ENCODE peak calls at places on chromosomes 4 and X, in four cellular contexts. J is sigmoid colon, V is heart right ventricle, O is suprapubic skin. H is an unnamed sample.

GRCh38 chrX:132618810-132619209 is 130.0 kb upstream of the MBNL3 start:
- DNase-seq in J (no peak), V (no peak), O (no peak), H (no peak)

GRCh38 chr4:183099537-183100297 is 660 bp downstream of the WWC2 start:
- DNase-seq in J (peak; percentile 74), V (peak; percentile 36), O (no peak), H (no peak)

GRCh38 chrX:67436867-67437266 is 107.0 kb upstream of the AR start:
- DNase-seq in J (no peak), V (peak; percentile 6), O (no peak), H (no peak)

GRCh38 chrX:153164733-153165132 is 14.4 kb upstream of the MAGEA1 start:
- DNase-seq in J (no peak), V (no peak), O (no peak), H (no peak)

GRCh38 chr4:182142146-182143085 is 100.8 kb upstream of the TENM3 start:
- DNase-seq in J (no peak), V (no peak), O (no peak), H (no peak)

GRCh38 chr4:168367065-168367464 is 48.5 kb upstream of the DDX60 start:
- DNase-seq in J (no peak), V (no peak), O (no peak), H (no peak)

GRCh38 chrX:136162827-136163427 is 15.6 kb downstream of the FHL1 start:
- DNase-seq in J (peak; percentile 83), V (peak; percentile 49), O (no peak), H (no peak)

GRCh38 chr4:71009796-71010588 is 16.5 kb downstream of the DCK start:
- DNase-seq in J (no peak), V (no peak), O (no peak), H (no peak)

GRCh38 chr4:156547891-156548290 is 423.7 kb downstream of the PDGFC start:
- DNase-seq in J (no peak), V (no peak), O (no peak), H (no peak)

DNA sequence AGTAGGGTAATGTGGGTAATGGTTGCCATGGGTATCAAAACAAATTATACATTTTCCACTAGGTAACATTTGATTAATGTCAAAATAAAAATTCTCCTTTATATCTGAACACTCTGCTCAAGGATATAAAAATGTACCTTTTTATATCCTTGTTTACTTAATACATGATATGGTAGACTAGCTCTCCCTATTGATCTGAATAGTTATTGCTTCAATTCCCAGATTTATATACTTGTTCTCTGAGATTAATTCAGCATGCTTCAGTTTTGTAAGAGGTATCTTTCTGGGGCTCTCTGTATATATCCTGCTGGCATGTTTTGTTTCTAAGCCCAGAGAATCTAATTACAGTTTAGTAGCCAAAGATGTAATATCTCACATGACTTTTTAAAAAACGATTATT is 169.7 kb downstream of the NPNT start:
- DNase-seq in J (no peak), V (no peak), O (no peak), H (no peak)
- TF ChIP-seq CTCF in J (no peak), V (peak; percentile 26), O (no peak), H (no peak)

GRCh38 chrX:129523076-129524055 is at the start of gene SMARCA1:
- DNase-seq in J (peak; percentile 86), V (peak; percentile 56), O (peak; percentile 66), H (no peak)

GRCh38 chrX:129520151-129520550 is 3.1 kb downstream of the SMARCA1 start:
- DNase-seq in J (no peak), V (no peak), O (no peak), H (no peak)

GRCh38 chrX:129525162-129525561 is 1.9 kb upstream of the SMARCA1 start:
- DNase-seq in J (no peak), V (no peak), O (no peak), H (no peak)

GRCh38 chrX:129524250-129524850 is 1.1 kb upstream of the SMARCA1 start:
- DNase-seq in J (no peak), V (no peak), O (no peak), H (no peak)

DNA sequence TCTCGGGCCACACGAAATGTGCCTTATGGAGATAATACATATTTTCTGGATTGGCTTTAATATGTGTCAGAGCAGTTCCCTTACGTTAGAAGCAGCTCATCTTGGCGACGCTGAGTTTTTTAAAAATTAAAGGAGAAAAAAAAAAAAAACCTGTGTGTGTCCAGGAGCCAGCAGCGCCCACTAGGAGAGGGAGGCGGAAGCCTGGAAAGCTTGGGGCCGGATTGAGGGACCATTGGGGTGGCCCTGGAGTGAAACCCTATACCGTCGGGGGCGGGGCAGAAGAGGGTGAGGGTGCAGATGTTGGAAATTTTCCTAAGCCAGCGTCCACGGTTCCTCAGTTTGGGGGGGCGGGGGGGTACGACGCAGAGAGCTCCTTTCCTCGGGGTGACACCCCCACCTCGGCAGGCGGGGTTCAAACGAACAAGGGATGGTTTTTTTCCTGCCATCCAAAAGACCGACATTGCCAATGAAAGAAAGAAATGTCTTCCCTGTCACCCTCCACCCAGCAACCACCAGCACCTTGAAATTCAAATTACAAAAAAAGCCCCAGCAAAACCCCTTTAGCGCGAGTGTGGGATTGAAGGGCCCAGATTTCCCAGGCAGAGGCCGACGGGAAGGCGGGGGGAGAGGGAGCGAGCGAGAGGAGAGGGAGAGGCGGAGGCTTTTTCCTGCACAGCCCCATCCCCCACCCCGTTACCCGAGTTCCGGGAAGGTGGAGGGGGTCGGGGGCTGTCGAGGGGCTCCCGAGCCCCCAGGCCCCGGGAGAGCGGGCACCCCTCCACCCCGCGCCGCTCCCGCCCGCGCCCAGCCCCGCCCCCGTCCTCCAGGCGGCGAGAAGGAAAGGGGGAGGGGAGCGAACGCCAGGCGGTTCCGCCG is 868 bp downstream of the SMARCA1 start:
- DNase-seq in J (peak; percentile 80), V (peak; percentile 56), O (no peak), H (no peak)
- TF ChIP-seq CTCF in J (no peak), V (no peak), O (no peak), H (no peak)

DNA sequence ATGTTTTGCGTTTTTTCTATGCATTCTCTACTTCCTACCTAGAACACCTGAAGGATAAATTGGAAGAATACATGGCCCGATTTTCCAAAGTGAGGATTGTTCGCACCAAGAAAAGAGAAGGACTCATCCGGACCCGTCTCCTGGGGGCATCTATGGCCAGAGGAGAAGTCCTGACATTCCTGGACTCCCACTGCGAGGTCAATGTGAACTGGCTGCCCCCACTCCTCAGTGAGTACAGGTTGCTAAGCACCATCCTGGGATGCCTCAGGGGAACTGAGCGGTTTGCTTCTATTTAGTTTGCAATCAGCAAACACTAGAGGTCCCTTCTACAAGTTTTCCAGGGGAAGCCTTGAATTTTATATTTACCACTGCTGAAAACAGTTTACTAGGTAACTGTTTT is 359.3 kb upstream of the GALNT7 start:
- DNase-seq in J (no peak), V (no peak), O (no peak), H (no peak)
- TF ChIP-seq CTCF in J (no peak), V (no peak), O (no peak), H (no peak)

GRCh38 chr4:69060651-69061308 is 35.5 kb upstream of the UGT2B7 start:
- DNase-seq in J (no peak), V (no peak), O (no peak), H (no peak)
- TF ChIP-seq CTCF in J (no peak), V (no peak), O (no peak), H (no peak)

GRCh38 chr4:2714918-2715317 is 41.2 kb downstream of the TNIP2 start:
- DNase-seq in J (peak; percentile 2), V (no peak), O (no peak), H (no peak)

GRCh38 chr4:2713337-2713736 is 42.8 kb downstream of the TNIP2 start:
- DNase-seq in J (no peak), V (no peak), O (no peak), H (no peak)

GRCh38 chr4:2715426-2715825 is 40.7 kb downstream of the TNIP2 start:
- DNase-seq in J (peak; percentile 28), V (no peak), O (no peak), H (no peak)

GRCh38 chr4:2714071-2714770 is 41.9 kb downstream of the TNIP2 start:
- DNase-seq in J (peak; percentile 69), V (peak; percentile 70), O (no peak), H (no peak)

DNA sequence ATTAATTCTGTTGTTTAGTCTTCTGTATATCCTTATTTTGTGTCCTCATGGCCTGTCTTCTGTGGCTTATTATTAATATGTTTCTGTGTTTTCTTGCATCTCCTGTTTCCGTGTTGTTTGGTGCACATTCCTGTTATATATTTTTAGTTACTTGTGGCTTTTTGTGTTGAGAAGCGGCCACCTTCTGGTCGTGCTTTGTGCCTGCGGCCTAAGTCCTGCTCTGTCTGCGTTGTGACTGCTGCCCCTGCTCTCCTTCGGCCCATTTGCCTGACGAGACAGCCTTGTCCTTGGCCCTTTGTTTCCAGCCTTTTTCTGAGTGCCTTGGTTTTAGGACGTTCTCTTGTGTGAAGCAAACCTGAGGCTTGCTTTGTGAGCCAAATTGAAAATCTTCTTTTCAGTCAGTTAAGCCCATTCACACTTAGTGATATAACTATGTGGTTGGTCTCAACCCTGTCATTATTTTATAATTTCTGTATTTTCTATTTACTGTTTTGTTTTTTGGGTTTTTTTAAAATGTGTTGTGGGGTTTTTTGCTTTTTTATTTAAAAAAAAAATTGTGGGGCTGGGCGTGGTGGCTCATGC is 43.8 kb downstream of the TNIP2 start:
- DNase-seq in J (peak; percentile 33), V (no peak), O (no peak), H (no peak)
- TF ChIP-seq CTCF in J (no peak), V (no peak), O (no peak), H (no peak)

DNA sequence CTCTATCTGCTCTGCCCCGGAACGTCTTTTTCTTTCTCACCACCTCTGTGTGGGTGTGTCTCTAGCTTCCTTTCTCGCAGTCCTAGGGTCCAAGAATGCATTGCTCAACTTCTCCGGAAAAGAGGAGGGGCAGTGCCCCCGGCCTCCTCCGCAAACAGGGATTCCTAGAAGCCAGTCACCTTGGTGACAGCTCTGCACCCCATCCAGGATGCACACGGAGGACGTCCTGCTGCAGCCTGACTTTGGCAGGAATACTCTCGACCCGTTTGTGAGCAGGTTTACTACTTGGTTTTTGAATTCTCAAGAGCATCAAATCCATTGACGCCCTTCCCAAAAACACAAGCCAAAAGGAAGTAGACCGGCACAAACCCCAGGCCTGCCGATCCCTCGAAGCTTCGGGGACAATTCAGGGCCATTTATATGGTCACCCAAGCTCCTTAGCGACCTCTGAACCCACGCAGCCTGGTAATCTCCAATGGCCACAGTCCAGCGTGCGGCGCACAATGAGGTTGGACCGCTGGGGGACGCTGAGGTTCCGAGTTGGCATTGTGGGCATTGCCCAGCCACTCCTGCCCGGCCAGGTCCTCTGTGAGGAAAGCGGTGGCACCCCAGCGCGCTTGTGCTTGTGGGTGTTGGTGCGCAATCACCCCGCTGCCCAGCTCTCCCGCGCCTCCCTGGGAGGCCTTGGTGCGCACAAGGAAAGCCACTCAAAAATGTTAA is 9.8 kb downstream of the NKX3-2 start:
- DNase-seq in J (peak; percentile 54), V (no peak), O (no peak), H (no peak)
- TF ChIP-seq CTCF in J (no peak), V (no peak), O (no peak), H (no peak)

GRCh38 chrX:12497832-12498591 is 293.2 kb upstream of the PRPS2 start:
- DNase-seq in J (no peak), V (peak; percentile 4), O (no peak), H (no peak)
- TF ChIP-seq CTCF in J (no peak), V (peak; percentile 39), O (no peak), H (no peak)